ENCODE peak calls at places on chromosomes 5 and 9, in nine cellular contexts. Q is AG09309, L is choroid plexus epithelial cell, O is progenitor cell of endocrine pancreas, V is ascending aorta, C is body of pancreas, A is lower leg skin, Z is mammary epithelial cell, Y is Panc1. J is an unnamed sample.

GRCh38 chr5:137366526-137366925 is 132.6 kb downstream of the SPOCK1 start:
- DNase-seq in C (no peak), V (no peak), Z (no peak), Q (no peak), A (no peak), O (no peak), Y (no peak), L (no peak), J (no peak)

GRCh38 chr9:117028103-117028858 is 341.2 kb downstream of the TRIM32 start:
- DNase-seq in Z (no peak), C (no peak), Q (no peak), V (no peak), Y (no peak), A (no peak), O (no peak), L (peak), J (peak)

GRCh38 chr5:153623906-153624765 is 133.7 kb downstream of the GRIA1 start:
- DNase-seq in L (no peak), O (no peak), C (no peak), V (no peak), Z (peak), Y (no peak), A (no peak), Q (no peak), J (no peak)

GRCh38 chr5:169433221-169433651 is 132.3 kb upstream of the SLIT3 start:
- DNase-seq in O (no peak), Z (no peak), L (no peak), Y (no peak), Q (no peak), A (no peak), C (no peak), V (no peak), J (no peak)

GRCh38 chr5:111854196-111854595 is 97.2 kb upstream of the NREP start:
- DNase-seq in Q (no peak), Z (no peak), A (no peak), L (peak), O (no peak), V (no peak), C (no peak), Y (no peak), J (no peak)

GRCh38 chr9:130713286-130713975 is 19.9 kb downstream of the EXOSC2 start:
- DNase-seq in C (peak), Q (no peak), A (no peak), O (no peak), Y (no peak), Z (no peak), L (peak), V (peak), J (peak)

GRCh38 chr9:17236147-17236546 is 101.3 kb downstream of the CNTLN start:
- DNase-seq in O (no peak), C (no peak), V (no peak), Z (no peak), A (no peak), Y (no peak), Q (no peak), L (no peak), J (no peak)

GRCh38 chr9:137303031-137303892 is 1.2 kb upstream of the NRARP start:
- DNase-seq in L (peak), Z (peak), A (peak), V (no peak), C (peak), Y (no peak), Q (no peak), O (peak), J (no peak)

GRCh38 chr5:16600397-16600796 is 16.4 kb downstream of the RETREG1 start:
- DNase-seq in Y (no peak), C (peak), V (no peak), A (no peak), O (no peak), Q (no peak), L (peak), Z (no peak), J (peak)

DNA sequence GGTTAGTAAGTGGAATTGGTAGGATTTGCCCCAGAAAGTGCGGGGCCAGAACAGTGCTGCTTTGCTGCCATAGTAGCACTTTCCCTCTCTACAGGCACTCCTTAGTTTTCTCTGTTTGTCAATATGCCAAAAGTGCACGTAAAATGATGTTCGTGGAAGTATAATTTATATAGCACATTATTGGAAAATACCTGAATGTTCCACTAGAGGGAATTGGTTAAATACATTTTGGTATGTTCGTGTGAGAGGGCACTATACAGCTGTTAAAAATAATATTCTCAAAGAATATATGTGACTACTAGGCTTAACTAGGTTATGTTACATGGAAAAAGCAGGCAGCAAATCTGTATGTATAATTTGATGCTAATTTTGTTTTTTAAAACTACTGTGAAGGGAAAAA is 184.0 kb upstream of the GDNF start:
- DNase-seq in Q (no peak), V (no peak), A (no peak), C (no peak), O (no peak), Z (no peak), Y (no peak), L (no peak), J (no peak)
- TF ChIP-seq CTCF in Q (no peak), V (no peak), A (no peak), C (peak), O (peak), Z (peak), Y (peak), L (peak), J (peak)

GRCh38 chr9:4490705-4491620 is 695 bp downstream of the SLC1A1 start:
- DNase-seq in O (peak), L (peak), Y (no peak), A (no peak), V (no peak), C (no peak), Q (no peak), Z (peak), J (no peak)
- TF ChIP-seq CTCF in O (no peak), L (no peak), Y (no peak), A (no peak), V (no peak), C (no peak), Q (no peak), Z (no peak), J (no peak)

GRCh38 chr5:96113170-96113939 is 151.7 kb upstream of the ELL2 start:
- DNase-seq in C (peak), V (peak), O (no peak), L (no peak), Q (no peak), Z (peak), A (no peak), Y (no peak), J (no peak)
- TF ChIP-seq CTCF in C (no peak), V (no peak), O (no peak), L (no peak), Q (no peak), Z (no peak), A (no peak), Y (no peak), J (no peak)

DNA sequence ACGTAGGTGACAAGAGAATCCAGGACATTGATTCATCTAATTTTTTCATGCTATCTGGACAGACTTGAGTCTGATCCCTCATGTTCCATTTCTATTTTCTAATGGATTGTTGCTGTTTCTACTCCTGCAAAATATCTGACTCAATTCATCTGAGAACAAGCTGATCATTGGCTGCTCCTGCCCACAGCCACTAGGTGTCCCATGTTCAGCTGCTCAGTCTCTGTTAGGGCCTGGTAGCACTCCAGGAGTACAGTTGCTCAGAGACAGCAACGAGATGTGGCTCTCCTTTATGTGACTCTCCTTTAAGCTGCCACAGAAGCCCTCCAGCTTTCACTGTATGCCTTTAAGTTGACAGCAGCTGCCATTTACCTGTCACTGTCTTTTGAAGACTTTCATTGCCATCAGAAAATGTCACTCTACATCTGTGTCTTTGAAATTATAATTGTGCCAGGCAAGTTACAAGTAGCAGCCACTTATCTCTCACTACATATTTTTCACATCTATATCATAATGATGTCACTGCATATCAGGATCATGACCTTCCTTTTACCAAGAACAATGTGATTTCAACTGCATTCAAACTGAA is 1944.2 kb upstream of the NUDT12 start:
- DNase-seq in A (no peak), V (no peak), L (peak), C (peak), Y (no peak), Q (no peak), Z (no peak), O (no peak), J (no peak)
- TF ChIP-seq CTCF in A (no peak), V (no peak), L (peak), C (no peak), Y (peak), Q (no peak), Z (peak), O (peak), J (no peak)

GRCh38 chr5:956941-957729 is 51.5 kb upstream of the NKD2 start:
- DNase-seq in C (peak), Y (peak), O (peak), A (peak), V (no peak), L (peak), Z (peak), Q (peak), J (no peak)
- TF ChIP-seq CTCF in C (no peak), Y (no peak), O (peak), A (no peak), V (no peak), L (peak), Z (peak), Q (peak), J (no peak)

J was measured in adrenal gland.